ENCODE peak calls at places on chromosomes 1 and 21, in seven cellular contexts. N is GM03348; C is NCI-H2081; A is adrenal gland; Y is dermis blood vessel endothelial cell; L is activated CD4-positive, alpha-beta T cell treated with anti-CD3 and anti-CD28 coated beads for 1 hour; J is brain microvascular endothelial cell. T is an unnamed sample.

GRCh38 chr1:57741521-57741920 is 317.7 kb upstream of the DAB1 start:
- DNase-seq in N (no peak), C (no peak), A (no peak), Y (no peak), L (no peak), J (no peak), T (no peak)

GRCh38 chr1:156581661-156582387 is 2.3 kb downstream of the TTC24 start:
- DNase-seq in N (no peak), C (no peak), A (no peak), Y (no peak), L (no peak), J (no peak), T (no peak)

GRCh38 chr1:74452035-74452434 is 60.4 kb downstream of the LRRC53 start:
- DNase-seq in N (no peak), C (no peak), A (no peak), Y (no peak), L (no peak), J (no peak), T (no peak)

GRCh38 chr1:19672237-19672636 is 7.6 kb downstream of the HTR6 start:
- DNase-seq in N (no peak), C (no peak), A (no peak), Y (no peak), L (no peak), J (no peak), T (no peak)

GRCh38 chr1:26278835-26279597 is 870 bp upstream of the SH3BGRL3 start:
- DNase-seq in N (peak; percentile 56), C (no peak), A (no peak), Y (peak; percentile 54), L (no peak), J (no peak), T (no peak)

GRCh38 chr1:146032613-146033219 is 11.2 kb upstream of the HJV start:
- DNase-seq in N (peak; percentile 55), C (peak; percentile 59), A (no peak), Y (peak; percentile 73), L (no peak), J (peak; percentile 43), T (no peak)

GRCh38 chr1:107486365-107486764 is 345.5 kb downstream of the NTNG1 start:
- DNase-seq in N (no peak), C (peak; percentile 15), A (no peak), Y (no peak), L (no peak), J (no peak), T (no peak)

GRCh38 chr1:233045591-233045990 is 95.2 kb downstream of the NTPCR start:
- DNase-seq in N (no peak), C (no peak), A (no peak), Y (no peak), L (no peak), J (no peak), T (no peak)

GRCh38 chr1:210801501-210801900 is 332.4 kb downstream of the KCNH1 start:
- DNase-seq in N (no peak), C (no peak), A (no peak), Y (no peak), L (no peak), J (no peak), T (no peak)

GRCh38 chr1:74650561-74650960 is 23.0 kb downstream of the ERICH3 start:
- DNase-seq in N (no peak), C (no peak), A (no peak), Y (no peak), L (no peak), J (peak; percentile 22), T (no peak)

GRCh38 chr1:112396668-112397025 is 633 bp downstream of the CTTNBP2NL start:
- DNase-seq in N (no peak), C (no peak), A (no peak), Y (peak; percentile 54), L (no peak), J (no peak), T (no peak)

GRCh38 chr1:11594222-11594621 is 60.0 kb downstream of the FBXO2 start:
- DNase-seq in N (peak; percentile 29), C (no peak), A (no peak), Y (peak; percentile 30), L (no peak), J (peak; percentile 43), T (no peak)

GRCh38 chr1:38783659-38784229 is 75.8 kb downstream of the RRAGC start:
- DNase-seq in N (no peak), C (no peak), A (no peak), Y (no peak), L (no peak), J (no peak), T (no peak)

GRCh38 chr1:18981242-18981641 is 24.8 kb upstream of the IFFO2 start:
- DNase-seq in N (no peak), C (no peak), A (no peak), Y (no peak), L (no peak), J (no peak), T (no peak)

GRCh38 chr1:55214214-55214902 is 806 bp downstream of the USP24 start:
- DNase-seq in N (peak; percentile 63), C (peak; percentile 56), A (peak; percentile 50), Y (peak; percentile 33), L (peak; percentile 13), J (no peak), T (peak; percentile 65)

GRCh38 chr1:181807251-181807650 is 254.3 kb downstream of the ZNF648 start:
- DNase-seq in N (no peak), C (no peak), A (no peak), Y (no peak), L (no peak), J (no peak), T (no peak)

GRCh38 chr1:203055166-203055799 is 29.0 kb downstream of the PPFIA4 start:
- DNase-seq in N (no peak), C (no peak), A (no peak), Y (no peak), L (no peak), J (no peak), T (no peak)

GRCh38 chr21:31873275-31873695 is 465 bp downstream of the HUNK start:
- DNase-seq in N (peak; percentile 74), C (no peak), A (no peak), Y (no peak), L (no peak), J (no peak), T (peak; percentile 16)